ENCODE peak calls at places on chromosomes 5 and 9, in eight cellular contexts. One of them, this sample, is unnamed.

GRCh38 chr9:121499427-121500164 is at the start of gene GGTA1:
- DNase-seq in progenitor cell of endocrine pancreas: peak; percentile 21
- DNase-seq in endothelial cell: peak; percentile 67
- DNase-seq in NCI-H774: no peak
- DNase-seq in H54: peak; percentile 57
- DNase-seq in memory B cell: peak; percentile 37
- DNase-seq in activated naive CD4-positive, alpha-beta T cell: no peak
- DNase-seq in fibroblast of pulmonary artery: peak; percentile 71
- DNase-seq in this sample: no peak

GRCh38 chr9:99778308-99778707 is 43.4 kb upstream of the NR4A3 start:
- DNase-seq in progenitor cell of endocrine pancreas: no peak
- DNase-seq in endothelial cell: no peak
- DNase-seq in NCI-H774: no peak
- DNase-seq in H54: peak; percentile 63
- DNase-seq in memory B cell: no peak
- DNase-seq in activated naive CD4-positive, alpha-beta T cell: no peak
- DNase-seq in fibroblast of pulmonary artery: peak; percentile 50
- DNase-seq in this sample: no peak

GRCh38 chr5:76607353-76607871 is 15.8 kb downstream of the F2RL2 start:
- DNase-seq in progenitor cell of endocrine pancreas: no peak
- DNase-seq in endothelial cell: no peak
- DNase-seq in NCI-H774: no peak
- DNase-seq in H54: no peak
- DNase-seq in memory B cell: no peak
- DNase-seq in activated naive CD4-positive, alpha-beta T cell: no peak
- DNase-seq in fibroblast of pulmonary artery: peak; percentile 27
- DNase-seq in this sample: no peak

GRCh38 chr9:134899818-134900325 is 17.8 kb downstream of the FCN1 start:
- DNase-seq in progenitor cell of endocrine pancreas: no peak
- DNase-seq in endothelial cell: no peak
- DNase-seq in NCI-H774: no peak
- DNase-seq in H54: no peak
- DNase-seq in memory B cell: no peak
- DNase-seq in activated naive CD4-positive, alpha-beta T cell: no peak
- DNase-seq in fibroblast of pulmonary artery: no peak
- DNase-seq in this sample: no peak

GRCh38 chr5:169768416-169768815 is 131.3 kb downstream of the DOCK2 start:
- DNase-seq in progenitor cell of endocrine pancreas: no peak
- DNase-seq in endothelial cell: no peak
- DNase-seq in NCI-H774: no peak
- DNase-seq in H54: no peak
- DNase-seq in memory B cell: no peak
- DNase-seq in activated naive CD4-positive, alpha-beta T cell: no peak
- DNase-seq in fibroblast of pulmonary artery: no peak
- DNase-seq in this sample: no peak

GRCh38 chr9:10260501-10260900 is 352.3 kb downstream of the PTPRD start:
- DNase-seq in progenitor cell of endocrine pancreas: no peak
- DNase-seq in endothelial cell: no peak
- DNase-seq in NCI-H774: no peak
- DNase-seq in H54: no peak
- DNase-seq in memory B cell: no peak
- DNase-seq in activated naive CD4-positive, alpha-beta T cell: no peak
- DNase-seq in fibroblast of pulmonary artery: no peak
- DNase-seq in this sample: no peak

GRCh38 chr9:92506184-92506857 is 24.0 kb upstream of the ASPN start:
- DNase-seq in progenitor cell of endocrine pancreas: no peak
- DNase-seq in endothelial cell: no peak
- DNase-seq in NCI-H774: no peak
- DNase-seq in H54: peak; percentile 60
- DNase-seq in memory B cell: no peak
- DNase-seq in activated naive CD4-positive, alpha-beta T cell: no peak
- DNase-seq in fibroblast of pulmonary artery: peak; percentile 89
- DNase-seq in this sample: no peak

GRCh38 chr5:95285406-95285761 is 490 bp upstream of the MCTP1 start:
- DNase-seq in progenitor cell of endocrine pancreas: no peak
- DNase-seq in endothelial cell: no peak
- DNase-seq in NCI-H774: no peak
- DNase-seq in H54: no peak
- DNase-seq in memory B cell: no peak
- DNase-seq in activated naive CD4-positive, alpha-beta T cell: no peak
- DNase-seq in fibroblast of pulmonary artery: no peak
- DNase-seq in this sample: no peak

GRCh38 chr5:180628827-180629702 is 20.3 kb downstream of the FLT4 start:
- DNase-seq in progenitor cell of endocrine pancreas: no peak
- DNase-seq in endothelial cell: no peak
- DNase-seq in NCI-H774: no peak
- DNase-seq in H54: no peak
- DNase-seq in memory B cell: no peak
- DNase-seq in activated naive CD4-positive, alpha-beta T cell: no peak
- DNase-seq in fibroblast of pulmonary artery: no peak
- DNase-seq in this sample: no peak

GRCh38 chr9:11946521-11946920 is 746.7 kb upstream of the TYRP1 start:
- DNase-seq in progenitor cell of endocrine pancreas: no peak
- DNase-seq in endothelial cell: no peak
- DNase-seq in NCI-H774: no peak
- DNase-seq in H54: no peak
- DNase-seq in memory B cell: no peak
- DNase-seq in activated naive CD4-positive, alpha-beta T cell: no peak
- DNase-seq in fibroblast of pulmonary artery: peak; percentile 41
- DNase-seq in this sample: no peak

This sample was measured in NCI-H2107.